ENCODE peak calls at places on chromosomes 12 and 14, in six cellular contexts. V is fibroblast of mammary gland, X is T follicular helper cell, N is uterus, G is GM12865, L is ELR. R is an unnamed sample.

GRCh38 chr12:27551172-27551840 is 27.3 kb downstream of the PPFIBP1 start:
- DNase-seq in V (peak; percentile 57), X (no peak), N (no peak), G (no peak), L (no peak), R (no peak)

GRCh38 chr12:26297386-26298070 is 102.2 kb downstream of the SSPN start:
- DNase-seq in V (peak; percentile 95), X (no peak), N (no peak), G (no peak), L (no peak), R (no peak)

GRCh38 chr12:75699728-75700496 is 188.5 kb upstream of the KRR1 start:
- DNase-seq in V (peak; percentile 85), X (no peak), N (no peak), G (no peak), L (peak; percentile 40), R (no peak)

GRCh38 chr12:65415826-65416225 is 137.3 kb downstream of the MSRB3 start:
- DNase-seq in V (peak; percentile 23), X (no peak), N (no peak), G (no peak), L (peak; percentile 67), R (no peak)

GRCh38 chr12:91387461-91388134 is 205.0 kb upstream of the DCN start:
- DNase-seq in V (no peak), X (no peak), N (no peak), G (no peak), L (no peak), R (no peak)

GRCh38 chr12:56042430-56043203 is 899 bp downstream of the RPS26 start:
- DNase-seq in V (no peak), X (no peak), N (no peak), G (no peak), L (peak; percentile 14), R (peak; percentile 59)

GRCh38 chr12:64821116-64821630 is 3.3 kb upstream of the TBC1D30 start:
- DNase-seq in V (no peak), X (no peak), N (no peak), G (no peak), L (no peak), R (no peak)

GRCh38 chr12:61574339-61574738 is 685.9 kb upstream of the USP15 start:
- DNase-seq in V (no peak), X (no peak), N (no peak), G (no peak), L (no peak), R (no peak)

GRCh38 chr14:20614038-20614840 is 23.1 kb upstream of the RNASE12 start:
- DNase-seq in V (no peak), X (no peak), N (no peak), G (no peak), L (peak; percentile 44), R (no peak)

GRCh38 chr12:25518512-25518911 is 34.6 kb downstream of the LMNTD1 start:
- DNase-seq in V (peak; percentile 87), X (no peak), N (no peak), G (no peak), L (peak; percentile 73), R (no peak)

GRCh38 chr14:70827366-70828151 is 18.2 kb upstream of the MAP3K9 start:
- DNase-seq in V (peak; percentile 50), X (no peak), N (no peak), G (no peak), L (peak; percentile 29), R (no peak)

GRCh38 chr14:39434401-39434800 is 2.2 kb upstream of the FBXO33 start:
- DNase-seq in V (no peak), X (no peak), N (no peak), G (no peak), L (peak; percentile 19), R (no peak)

GRCh38 chr12:130013771-130014484 is 110.1 kb upstream of the TMEM132D start:
- DNase-seq in V (peak; percentile 25), X (no peak), N (no peak), G (peak; percentile 36), L (peak; percentile 9), R (peak; percentile 42)

GRCh38 chr14:65413739-65414045 is 1.2 kb downstream of the FUT8 start:
- DNase-seq in V (no peak), X (no peak), N (no peak), G (no peak), L (no peak), R (no peak)